ENCODE peak calls at places on chromosomes 16 and 17, in four cellular contexts. N, J, V and D are unnamed samples.

GRCh38 chr17:56774650-56775049 is 59.1 kb downstream of the C17orf67 start:
- DNase-seq in N (no peak), J (no peak), V (no peak), D (no peak)

GRCh38 chr16:87661561-87661960 is 59.3 kb downstream of the JPH3 start:
- DNase-seq in N (peak), J (peak), V (peak), D (no peak)

GRCh38 chr16:29892458-29892813 is 6.9 kb downstream of the SEZ6L2 start:
- DNase-seq in N (no peak), J (no peak), V (no peak), D (no peak)

GRCh38 chr16:66696669-66697630 is at the start of gene CMTM4:
- DNase-seq in N (peak), J (peak), V (peak), D (no peak)

GRCh38 chr17:48336986-48337385 is 93.0 kb downstream of the SKAP1 start:
- DNase-seq in N (no peak), J (no peak), V (no peak), D (no peak)

GRCh38 chr16:70746040-70746707 is 54.8 kb downstream of the VAC14 start:
- DNase-seq in N (peak), J (peak), V (peak), D (no peak)

GRCh38 chr17:76545918-76546555 is 6.2 kb downstream of the PRCD start:
- DNase-seq in N (no peak), J (no peak), V (no peak), D (no peak)

GRCh38 chr16:88390760-88391496 is 8.2 kb downstream of the ZNF469 start:
- DNase-seq in N (no peak), J (no peak), V (no peak), D (no peak)

GRCh38 chr16:75011634-75012307 is 12.9 kb downstream of the ZNRF1 start:
- DNase-seq in N (no peak), J (peak), V (peak), D (peak)

GRCh38 chr16:48481772-48482171 is 96.6 kb upstream of the SIAH1 start:
- DNase-seq in N (no peak), J (no peak), V (no peak), D (no peak)

GRCh38 chr17:36682804-36683203 is 81.4 kb downstream of the MRM1 start:
- DNase-seq in N (no peak), J (no peak), V (no peak), D (no peak)

GRCh38 chr16:88716201-88716600 is 9.9 kb downstream of the CTU2 start:
- DNase-seq in N (no peak), J (no peak), V (no peak), D (no peak)

GRCh38 chr16:53132406-53132805 is 77.6 kb downstream of the CHD9 start:
- DNase-seq in N (no peak), J (no peak), V (no peak), D (no peak)

GRCh38 chr16:58243528-58244004 is 45.7 kb upstream of the CSNK2A2 start:
- DNase-seq in N (no peak), J (no peak), V (peak), D (peak)

GRCh38 chr16:79931721-79932120 is 331.2 kb upstream of the MAF start:
- DNase-seq in N (no peak), J (no peak), V (no peak), D (no peak)

GRCh38 chr17:15463363-15463762 is 4.1 kb downstream of the CDRT4 start:
- DNase-seq in N (no peak), J (peak), V (no peak), D (no peak)

GRCh38 chr17:9020096-9020823 is 1.1 kb upstream of the NTN1 start:
- DNase-seq in N (no peak), J (no peak), V (no peak), D (no peak)
- TF ChIP-seq ELK1 in N (no peak), J (no peak), V (no peak), D (no peak)

GRCh38 chr17:67628580-67629013 is 89.1 kb upstream of the NOL11 start:
- DNase-seq in N (no peak), J (no peak), V (peak), D (no peak)
- TF ChIP-seq ELK1 in N (no peak), J (no peak), V (no peak), D (no peak)

GRCh38 chr17:6276711-6277110 is 158.2 kb downstream of the AIPL1 start:
- DNase-seq in N (no peak), J (no peak), V (no peak), D (no peak)

GRCh38 chr17:6274310-6274709 is 160.6 kb downstream of the AIPL1 start:
- DNase-seq in N (no peak), J (no peak), V (no peak), D (no peak)

GRCh38 chr17:6279659-6280058 is 155.3 kb downstream of the AIPL1 start:
- DNase-seq in N (no peak), J (no peak), V (peak), D (no peak)
- TF ChIP-seq ELK1 in N (no peak), J (no peak), V (no peak), D (no peak)

DNA sequence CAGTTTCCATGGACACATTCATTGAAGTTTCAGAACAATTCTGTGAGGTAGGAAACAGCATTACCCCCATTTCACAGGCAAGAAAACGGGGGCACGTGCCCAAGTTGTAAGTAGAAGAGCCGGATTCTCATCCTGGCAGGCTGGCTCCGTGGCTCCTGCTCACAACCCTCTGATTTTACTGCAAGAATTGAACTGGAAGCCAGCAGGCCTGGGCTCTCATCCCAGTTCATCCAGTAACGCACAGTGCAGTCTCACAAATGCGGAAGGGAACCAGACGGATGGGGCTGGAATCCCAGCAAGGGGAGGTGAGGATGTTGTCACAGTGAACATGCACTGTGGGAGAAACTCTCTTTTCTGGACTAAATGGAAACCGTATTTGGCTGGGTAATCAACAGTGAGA is 40.7 kb upstream of the DOC2B start:
- DNase-seq in N (no peak), J (no peak), V (no peak), D (no peak)
- TF ChIP-seq ELK1 in N (no peak), J (no peak), V (no peak), D (no peak)

GRCh38 chr16:25219070-25219737 is 2.5 kb downstream of the AQP8 start:
- DNase-seq in N (no peak), J (no peak), V (no peak), D (no peak)
- TF ChIP-seq ELK1 in N (no peak), J (no peak), V (no peak), D (no peak)

GRCh38 chr17:38466346-38467315 is 38.4 kb downstream of the ARHGAP23 start:
- DNase-seq in N (no peak), J (no peak), V (no peak), D (no peak)

GRCh38 chr17:38464251-38464722 is 36.0 kb downstream of the ARHGAP23 start:
- DNase-seq in N (no peak), J (no peak), V (no peak), D (no peak)

GRCh38 chr17:38465420-38466345 is 37.4 kb downstream of the ARHGAP23 start:
- DNase-seq in N (no peak), J (peak), V (no peak), D (no peak)

GRCh38 chr17:38463451-38463858 is 35.2 kb downstream of the ARHGAP23 start:
- DNase-seq in N (no peak), J (no peak), V (no peak), D (no peak)

GRCh38 chr17:38464723-38465419 is 36.6 kb downstream of the ARHGAP23 start:
- DNase-seq in N (peak), J (peak), V (peak), D (no peak)
- TF ChIP-seq ELK1 in N (no peak), J (no peak), V (no peak), D (no peak)

DNA sequence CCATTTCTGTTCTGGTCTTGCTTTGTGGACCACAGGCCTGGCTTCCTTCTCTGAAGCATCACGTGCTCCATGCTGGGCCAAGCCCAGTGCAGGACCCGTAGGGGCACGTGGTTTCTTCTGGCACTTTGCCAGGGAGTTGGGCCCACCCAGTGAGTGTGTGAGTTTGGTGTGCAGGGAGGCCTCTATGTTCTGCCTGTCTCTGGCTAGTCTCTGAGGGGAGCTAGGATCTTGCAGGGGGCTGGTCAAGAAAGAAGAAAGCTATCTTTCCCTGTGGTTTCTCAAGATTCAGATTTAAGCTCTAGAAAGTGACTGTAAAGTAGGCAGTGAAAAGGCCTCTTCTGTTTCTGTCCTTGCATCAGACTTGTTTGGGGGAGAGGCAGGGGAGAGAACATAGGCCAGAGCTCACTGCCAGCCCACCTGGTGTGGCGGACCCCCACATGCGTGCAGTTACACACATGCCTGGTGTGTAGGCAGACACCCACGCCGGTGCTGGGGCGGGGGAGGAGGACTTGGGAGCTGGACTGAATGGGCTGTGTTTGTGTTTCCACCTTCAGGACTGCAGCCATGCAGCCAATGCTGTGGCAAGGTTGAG is 11.8 kb downstream of the LASP1 start:
- DNase-seq in N (no peak), J (peak), V (peak), D (no peak)
- TF ChIP-seq ELK1 in N (no peak), J (no peak), V (no peak), D (no peak)

GRCh38 chr17:37797206-37797605 is 52.3 kb upstream of the HNF1B start:
- DNase-seq in N (no peak), J (peak), V (no peak), D (no peak)
- TF ChIP-seq ELK1 in N (no peak), J (no peak), V (no peak), D (no peak)